ENCODE peak calls at places on chromosomes 6 and 20, in six cellular contexts. P is brain microvascular endothelial cell, M is stomach, C is dorsolateral prefrontal cortex, J is cardiac muscle cell, W is MM.1S. A is an unnamed sample.

GRCh38 chr20:58696411-58696961 is 3.9 kb downstream of the NPEPL1 start:
- DNase-seq in M (no peak), J (no peak), P (no peak), W (no peak), C (no peak), A (no peak)

GRCh38 chr20:4721719-4722118 is at the start of gene PRND:
- DNase-seq in P (no peak), W (no peak), C (no peak), J (no peak), M (no peak), A (no peak)

GRCh38 chr20:9204979-9205378 is 136.1 kb downstream of the PLCB4 start:
- DNase-seq in W (no peak), M (peak), J (no peak), P (no peak), C (no peak), A (no peak)

GRCh38 chr6:111605100-111605748 is 454 bp downstream of the TRAF3IP2 start:
- DNase-seq in W (peak), J (peak), C (no peak), P (peak), M (peak), A (peak)

GRCh38 chr6:31767096-31767645 is 4.7 kb downstream of the SAPCD1 start:
- DNase-seq in M (no peak), C (no peak), J (no peak), P (no peak), W (no peak), A (no peak)

GRCh38 chr20:53623454-53624206 is 30.0 kb upstream of the ZNF217 start:
- DNase-seq in M (peak), C (no peak), W (peak), J (peak), P (peak), A (peak)

GRCh38 chr20:52201395-52201794 is 9.8 kb upstream of the ZFP64 start:
- DNase-seq in P (no peak), C (no peak), J (no peak), M (no peak), W (no peak), A (no peak)

GRCh38 chr6:107806675-107807074 is 17.4 kb downstream of the SCML4 start:
- DNase-seq in C (no peak), M (no peak), W (no peak), P (no peak), J (no peak), A (no peak)

GRCh38 chr6:164753517-164753916 is 555.9 kb downstream of the C6orf118 start:
- DNase-seq in M (no peak), P (peak), W (no peak), J (no peak), C (no peak), A (peak)

GRCh38 chr6:143536461-143536865 is 24.9 kb upstream of the FUCA2 start:
- DNase-seq in M (peak), J (no peak), P (no peak), W (peak), C (no peak), A (no peak)

GRCh38 chr6:101614774-101615173 is 221.3 kb downstream of the GRIK2 start:
- DNase-seq in J (no peak), M (no peak), P (peak), W (no peak), C (no peak), A (peak)

GRCh38 chr6:7991992-7992815 is 72.0 kb downstream of the BLOC1S5 start:
- DNase-seq in C (no peak), J (no peak), P (peak), M (no peak), W (peak), A (peak)

GRCh38 chr6:110613356-110613755 is 136.9 kb upstream of the SLC22A16 start:
- DNase-seq in M (no peak), P (no peak), W (no peak), J (no peak), C (no peak), A (no peak)

GRCh38 chr6:35948725-35949124 is 27.8 kb upstream of the SRPK1 start:
- DNase-seq in M (no peak), C (no peak), J (no peak), W (peak), P (peak), A (no peak)

GRCh38 chr20:46767127-46767761 is 57.8 kb downstream of the SLC2A10 start:
- DNase-seq in P (no peak), M (peak), W (peak), J (peak), C (no peak), A (peak)

GRCh38 chr6:154615483-154616025 is 105.1 kb upstream of the CNKSR3 start:
- DNase-seq in J (peak), C (peak), M (peak), W (no peak), P (peak), A (peak)

GRCh38 chr20:37397076-37397953 is 51.4 kb downstream of the SRC start:
- DNase-seq in P (no peak), C (no peak), J (no peak), W (no peak), M (no peak), A (no peak)

GRCh38 chr6:125314019-125314581 is 12.3 kb upstream of the HDDC2 start:
- DNase-seq in J (peak), C (peak), W (peak), P (peak), M (peak), A (peak)

GRCh38 chr6:106477790-106478189 is 117.3 kb downstream of the CRYBG1 start:
- DNase-seq in J (no peak), P (no peak), C (no peak), W (no peak), M (no peak), A (no peak)

DNA sequence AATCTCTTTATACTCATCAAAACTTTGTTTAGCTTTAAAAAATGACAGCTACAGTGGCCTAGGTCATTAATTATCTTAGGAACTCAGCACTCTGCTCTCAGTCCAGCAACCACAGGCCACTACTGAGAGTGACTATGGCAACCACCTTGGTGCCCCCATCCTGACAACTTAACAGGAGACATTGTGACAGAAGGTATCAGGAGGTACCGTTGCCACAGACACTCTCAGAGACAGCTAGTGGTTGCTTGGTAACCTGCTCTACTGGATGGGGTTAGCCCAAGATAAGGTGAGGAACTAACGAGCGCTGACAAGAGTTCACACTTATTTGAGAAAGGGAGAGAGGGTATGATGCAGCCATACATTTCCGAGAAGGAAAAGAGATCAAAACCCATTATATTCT is 76.1 kb upstream of the TFAP2D start:
- DNase-seq in J (peak), W (no peak), M (no peak), C (no peak), P (no peak), A (no peak)
- TF ChIP-seq CTCF in J (no peak), W (no peak), M (no peak), C (no peak), P (no peak), A (no peak)

GRCh38 chr6:163290545-163291274 is 123.8 kb upstream of the QKI start:
- DNase-seq in W (no peak), P (no peak), J (no peak), M (no peak), C (no peak), A (no peak)
- H3K27ac ChIP-seq in W (no peak), P (no peak), J (no peak), M (no peak), C (no peak), A (no peak)

GRCh38 chr6:11413112-11413687 is 124.3 kb upstream of the TMEM170B start:
- DNase-seq in C (no peak), J (no peak), P (no peak), W (no peak), M (no peak), A (no peak)
- TF ChIP-seq CTCF in C (no peak), J (no peak), P (peak), W (peak), M (no peak), A (no peak)

GRCh38 chr6:366972-367794 is 24.4 kb upstream of the IRF4 start:
- DNase-seq in J (no peak), C (no peak), P (no peak), W (no peak), M (no peak), A (no peak)
- H3K27ac ChIP-seq in J (no peak), C (no peak), P (no peak), W (no peak), M (no peak), A (no peak)

GRCh38 chr20:34201531-34201930 is 39.7 kb upstream of the ASIP start:
- DNase-seq in J (no peak), M (no peak), C (no peak), W (no peak), P (no peak), A (no peak)
- TF ChIP-seq CTCF in J (no peak), M (no peak), C (no peak), W (no peak), P (no peak), A (no peak)

GRCh38 chr20:45345104-45345936 is 2.9 kb downstream of the SDC4 start:
- DNase-seq in C (no peak), M (peak), J (no peak), W (no peak), P (no peak), A (peak)

GRCh38 chr20:45347297-45347935 is 808 bp downstream of the SDC4 start:
- DNase-seq in C (no peak), W (no peak), J (no peak), M (peak), P (no peak), A (peak)

GRCh38 chr20:45346851-45347250 is 1.4 kb downstream of the SDC4 start:
- DNase-seq in C (no peak), W (no peak), M (no peak), J (no peak), P (no peak), A (peak)

GRCh38 chr20:45347936-45348809 is at the start of gene SDC4:
- DNase-seq in P (no peak), C (no peak), J (peak), M (peak), W (peak), A (peak)

GRCh38 chr20:45346291-45346718 is 1.9 kb downstream of the SDC4 start:
- DNase-seq in W (no peak), J (no peak), C (no peak), M (no peak), P (no peak), A (peak)
- H3K27ac ChIP-seq in W (no peak), J (no peak), C (peak), M (peak), P (no peak), A (peak)

DNA sequence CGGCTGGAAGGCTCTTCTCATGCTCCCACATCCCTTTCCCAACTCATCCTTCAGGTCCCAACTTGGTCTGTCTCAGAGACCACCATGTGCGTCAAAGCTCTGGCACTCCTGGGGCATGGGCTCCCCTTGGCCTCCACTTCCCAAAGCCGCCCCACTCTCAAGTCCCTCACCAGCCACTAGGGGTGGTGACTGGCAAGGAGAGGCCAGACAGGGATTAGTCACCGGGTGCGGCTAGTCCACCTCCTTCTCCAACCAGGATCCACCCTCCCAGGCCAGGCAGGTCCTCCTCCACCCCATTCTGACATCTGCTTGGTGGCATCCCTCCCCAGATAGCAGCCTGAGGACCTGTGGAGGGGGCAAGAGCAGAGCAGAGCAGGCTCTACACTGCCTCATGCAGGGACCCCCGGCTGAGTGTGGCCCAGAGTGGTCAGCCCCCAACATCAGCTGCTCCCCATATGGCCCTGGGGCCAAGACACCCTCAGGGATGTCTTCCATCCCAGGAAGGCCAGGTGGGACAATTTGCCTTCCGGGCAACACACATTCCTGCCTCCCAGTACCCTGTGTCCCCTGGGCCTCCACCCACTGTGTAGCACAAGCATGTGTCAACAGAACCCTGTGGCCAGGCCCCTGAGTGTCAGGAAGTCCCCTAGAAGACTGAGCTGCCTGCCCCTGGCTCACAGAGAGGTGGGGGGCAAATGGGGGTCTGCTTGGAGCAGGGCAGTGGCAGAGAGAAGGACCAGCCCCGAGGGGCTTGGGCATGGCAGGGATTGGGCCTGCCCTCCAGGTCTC is 29.2 kb downstream of the YTHDF1 start:
- DNase-seq in M (peak), W (no peak), C (no peak), P (no peak), J (no peak), A (peak)
- TF ChIP-seq CTCF in M (no peak), W (no peak), C (no peak), P (peak), J (peak), A (no peak)

A was measured in RWPE1.